ENCODE peak calls at places on chromosome X, in four cellular contexts. One of them, this sample, is unnamed.

GRCh38 chrX:13078739-13079444 is 34.5 kb upstream of the FAM9C start:
- DNase-seq in HEK293T: no peak
- DNase-seq in K562: no peak
- DNase-seq in HepG2: no peak
- DNase-seq in this sample: no peak

GRCh38 chrX:15761564-15762191 is 23.6 kb downstream of the CA5B start:
- DNase-seq in HEK293T: peak
- DNase-seq in K562: peak
- DNase-seq in HepG2: no peak
- DNase-seq in this sample: peak

GRCh38 chrX:106716463-106716862 is 10.0 kb upstream of the RNF128 start:
- DNase-seq in HEK293T: no peak
- DNase-seq in K562: no peak
- DNase-seq in HepG2: no peak
- DNase-seq in this sample: no peak

GRCh38 chrX:997631-998137 is 214.8 kb downstream of the CRLF2 start:
- DNase-seq in HEK293T: no peak
- DNase-seq in K562: no peak
- DNase-seq in HepG2: no peak
- DNase-seq in this sample: peak

GRCh38 chrX:37910186-37910585 is 62.8 kb upstream of the DYNLT3 start:
- DNase-seq in HEK293T: no peak
- DNase-seq in K562: no peak
- DNase-seq in HepG2: no peak
- DNase-seq in this sample: no peak

GRCh38 chrX:104513162-104513561 is 52.8 kb upstream of the IL1RAPL2 start:
- DNase-seq in HEK293T: no peak
- DNase-seq in K562: no peak
- DNase-seq in HepG2: no peak
- DNase-seq in this sample: no peak

GRCh38 chrX:30039768-30040167 is 175.6 kb upstream of the MAGEB2 start:
- DNase-seq in HEK293T: no peak
- DNase-seq in K562: no peak
- DNase-seq in HepG2: no peak
- DNase-seq in this sample: no peak

GRCh38 chrX:72477787-72478186 is 94.9 kb downstream of the HDAC8 start:
- DNase-seq in HEK293T: no peak
- DNase-seq in K562: no peak
- DNase-seq in HepG2: no peak
- DNase-seq in this sample: no peak

GRCh38 chrX:53282313-53282712 is 929 bp upstream of the IQSEC2 start:
- DNase-seq in HEK293T: no peak
- DNase-seq in K562: no peak
- DNase-seq in HepG2: no peak
- DNase-seq in this sample: no peak

GRCh38 chrX:135516376-135516775 is 4.1 kb upstream of the INTS6L start:
- DNase-seq in HEK293T: peak
- DNase-seq in K562: peak
- DNase-seq in HepG2: no peak
- DNase-seq in this sample: peak

GRCh38 chrX:54446084-54446483 is 5.9 kb downstream of the TSR2 start:
- DNase-seq in HEK293T: no peak
- DNase-seq in K562: no peak
- DNase-seq in HepG2: no peak
- DNase-seq in this sample: peak

GRCh38 chrX:98203800-98204199 is 1320.1 kb downstream of the RPA4 start:
- DNase-seq in HEK293T: no peak
- DNase-seq in K562: no peak
- DNase-seq in HepG2: no peak
- DNase-seq in this sample: no peak

GRCh38 chrX:119145241-119145653 is 17.6 kb upstream of the KIAA1210 start:
- DNase-seq in HEK293T: peak
- DNase-seq in K562: no peak
- DNase-seq in HepG2: no peak
- DNase-seq in this sample: peak

GRCh38 chrX:71285929-71286328 is 2.5 kb downstream of the NONO start:
- DNase-seq in HEK293T: no peak
- DNase-seq in K562: no peak
- DNase-seq in HepG2: no peak
- DNase-seq in this sample: no peak

GRCh38 chrX:71283409-71284143 is at the start of gene NONO:
- DNase-seq in HEK293T: peak
- DNase-seq in K562: peak
- DNase-seq in HepG2: peak
- DNase-seq in this sample: peak

DNA sequence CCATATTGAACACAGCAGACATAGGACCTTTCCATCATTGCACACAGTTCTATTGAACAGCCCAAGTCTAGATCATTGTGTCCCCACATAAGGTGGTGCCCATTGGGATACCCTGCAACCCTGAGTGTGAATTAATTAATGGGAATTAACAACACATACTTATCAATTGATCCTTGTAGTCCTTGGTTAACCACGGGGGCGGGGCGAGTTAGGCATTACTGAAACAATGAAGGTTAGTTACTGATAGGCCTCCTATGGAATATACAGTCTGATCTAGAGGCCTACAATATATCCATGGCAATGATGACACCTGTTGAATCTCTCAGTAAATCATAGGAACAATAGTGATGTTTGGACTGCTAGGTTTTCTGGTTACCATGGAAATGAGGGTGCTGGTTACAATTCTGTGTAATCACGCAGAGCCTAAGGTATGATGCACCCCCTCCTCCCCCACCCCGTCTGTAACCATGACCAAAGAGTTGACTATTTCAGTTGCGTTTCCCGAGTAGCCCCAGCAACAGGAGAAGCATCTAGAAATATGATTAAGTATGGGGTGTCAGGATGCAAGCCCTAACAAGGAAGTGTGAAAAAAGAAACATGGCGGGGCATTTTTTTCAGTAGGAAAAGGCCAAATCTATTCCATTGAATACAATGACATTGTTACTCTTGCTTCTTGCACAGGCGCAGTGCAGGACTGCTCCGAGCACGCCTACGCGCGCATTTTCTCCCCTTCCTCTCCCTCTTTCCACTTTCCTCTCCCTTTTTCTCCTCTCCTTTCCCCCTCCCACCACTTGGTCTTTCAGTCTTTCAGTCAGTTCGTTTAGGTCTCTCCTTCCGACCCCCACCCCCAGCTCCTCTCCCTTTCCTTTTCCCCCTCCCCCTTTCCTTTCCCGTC is 674 bp upstream of the NONO start:
- DNase-seq in HEK293T: no peak
- DNase-seq in K562: no peak
- DNase-seq in HepG2: peak
- DNase-seq in this sample: no peak
- TF ChIP-seq ELF4 in HEK293T: no peak
- TF ChIP-seq ELF4 in K562: peak
- TF ChIP-seq ELF4 in HepG2: no peak
- TF ChIP-seq ELF4 in this sample: no peak

DNA sequence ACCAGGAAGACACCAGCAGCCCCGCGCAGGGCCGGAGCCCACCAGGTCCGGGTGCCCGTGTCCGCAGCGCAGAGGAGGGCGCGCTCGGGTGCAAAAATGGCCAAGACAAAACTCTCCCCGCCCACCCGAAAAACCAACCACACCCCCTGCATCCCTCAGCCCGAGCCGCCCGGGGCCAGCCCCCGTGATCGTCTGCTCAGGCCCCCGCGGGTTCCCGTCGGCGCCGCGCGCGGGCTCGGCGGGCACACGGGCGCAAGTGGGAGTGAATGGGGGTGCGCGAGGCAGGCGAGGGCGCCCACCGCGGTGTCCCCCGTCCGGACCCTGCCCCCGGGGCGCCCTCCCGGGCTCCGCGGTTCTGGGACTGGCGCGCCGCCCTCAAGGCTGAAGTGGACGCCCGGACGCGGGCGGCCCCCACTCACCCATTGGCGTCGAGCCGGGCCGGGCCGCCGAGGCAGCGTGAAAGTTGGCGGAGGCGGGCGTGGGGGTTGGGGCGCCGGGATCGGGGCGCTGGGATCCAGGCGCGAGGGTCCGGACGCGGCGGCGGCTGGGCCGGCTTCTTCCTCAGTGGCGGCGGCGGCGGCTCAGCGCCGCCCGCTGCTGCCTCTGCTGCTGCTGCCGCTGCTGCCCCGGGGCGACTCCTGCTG is 390 bp downstream of the SH3KBP1 start:
- DNase-seq in HEK293T: peak
- DNase-seq in K562: peak
- DNase-seq in HepG2: no peak
- DNase-seq in this sample: peak
- TF ChIP-seq ELF4 in HEK293T: no peak
- TF ChIP-seq ELF4 in K562: no peak
- TF ChIP-seq ELF4 in HepG2: no peak
- TF ChIP-seq ELF4 in this sample: no peak

GRCh38 chrX:103343105-103343504 is 13.1 kb downstream of the TCEAL7 start:
- DNase-seq in HEK293T: peak
- DNase-seq in K562: peak
- DNase-seq in HepG2: no peak
- DNase-seq in this sample: peak
- TF ChIP-seq ELF4 in HEK293T: no peak
- TF ChIP-seq ELF4 in K562: no peak
- TF ChIP-seq ELF4 in HepG2: no peak
- TF ChIP-seq ELF4 in this sample: no peak

DNA sequence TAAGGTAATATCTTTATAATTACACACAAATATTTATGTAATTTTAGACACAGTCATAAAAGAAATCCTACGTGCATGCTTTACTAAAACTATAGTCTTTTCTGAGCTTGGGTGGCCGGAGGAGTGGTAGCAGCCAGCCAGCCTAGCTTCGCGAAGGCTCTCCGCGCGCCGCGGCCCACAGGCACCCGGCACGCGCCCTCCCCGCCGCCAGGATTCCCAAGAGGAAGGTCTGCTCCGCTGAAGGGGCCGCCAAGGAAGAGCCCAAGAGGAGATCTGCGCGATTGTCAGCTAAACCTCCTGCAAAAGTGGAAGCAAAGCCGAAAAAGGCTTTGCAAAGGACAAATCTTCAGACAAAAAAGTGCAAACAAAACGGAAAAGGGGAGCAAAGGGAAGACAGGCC is 8.7 kb upstream of the PJA1 start:
- DNase-seq in HEK293T: no peak
- DNase-seq in K562: no peak
- DNase-seq in HepG2: no peak
- DNase-seq in this sample: peak
- TF ChIP-seq ELF4 in HEK293T: no peak
- TF ChIP-seq ELF4 in K562: no peak
- TF ChIP-seq ELF4 in HepG2: no peak
- TF ChIP-seq ELF4 in this sample: no peak

DNA sequence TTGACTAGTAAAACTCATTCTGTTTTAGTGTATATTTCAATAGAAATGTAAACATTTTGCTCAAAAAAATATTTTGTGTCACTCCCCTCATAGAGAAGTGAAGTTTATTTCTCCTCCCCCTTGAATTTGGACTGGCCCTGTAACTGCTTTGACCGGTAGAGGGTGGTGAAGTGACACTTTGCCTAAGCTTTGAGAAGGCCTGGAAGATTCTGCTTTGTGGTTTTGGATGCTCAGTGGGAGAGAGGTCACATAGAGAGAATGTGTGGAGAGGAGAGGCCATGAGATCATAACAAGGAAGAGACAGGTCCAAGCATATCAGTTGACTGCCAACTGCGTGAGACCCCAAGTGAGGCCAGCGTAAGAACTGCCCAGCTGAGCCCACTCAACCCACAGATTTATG is 19.1 kb upstream of the ARX start:
- DNase-seq in HEK293T: no peak
- DNase-seq in K562: no peak
- DNase-seq in HepG2: peak
- DNase-seq in this sample: no peak
- TF ChIP-seq ELF4 in HEK293T: no peak
- TF ChIP-seq ELF4 in K562: no peak
- TF ChIP-seq ELF4 in HepG2: no peak
- TF ChIP-seq ELF4 in this sample: no peak

This sample was measured in WTC11.